ENCODE peak calls at places on chromosomes 6 and 20, in seven cellular contexts. M, J, W, B, F, H and S are unnamed samples.

GRCh38 chr6:14026831-14027539 is 90.6 kb upstream of the CD83 start:
- DNase-seq in M (no peak), J (no peak), W (no peak), B (peak), F (no peak), H (no peak), S (no peak)

GRCh38 chr20:41969656-41970055 is 351.5 kb upstream of the CHD6 start:
- DNase-seq in M (peak), J (no peak), W (no peak), B (no peak), F (peak), H (no peak), S (no peak)

GRCh38 chr6:154721460-154721859 is 11.8 kb upstream of the SCAF8 start:
- DNase-seq in M (no peak), J (no peak), W (no peak), B (peak), F (no peak), H (peak), S (no peak)

GRCh38 chr6:74482180-74482579 is 723.7 kb downstream of the COL12A1 start:
- DNase-seq in M (no peak), J (no peak), W (no peak), B (no peak), F (no peak), H (no peak), S (no peak)

GRCh38 chr6:112936476-112936875 is 589.3 kb downstream of the RFPL4B start:
- DNase-seq in M (no peak), J (peak), W (no peak), B (peak), F (no peak), H (peak), S (no peak)

GRCh38 chr20:24989162-24989561 is 3.4 kb downstream of the APMAP start:
- DNase-seq in M (no peak), J (no peak), W (no peak), B (no peak), F (no peak), H (no peak), S (no peak)

GRCh38 chr6:160202411-160202810 is 56.2 kb downstream of the SLC22A2 start:
- DNase-seq in M (no peak), J (no peak), W (no peak), B (peak), F (no peak), H (peak), S (no peak)

GRCh38 chr20:34627458-34627857 is 49.4 kb downstream of the PIGU start:
- DNase-seq in M (no peak), J (no peak), W (no peak), B (no peak), F (no peak), H (no peak), S (no peak)

GRCh38 chr6:142262231-142262630 is 39.6 kb upstream of the ADGRG6 start:
- DNase-seq in M (no peak), J (no peak), W (no peak), B (no peak), F (no peak), H (no peak), S (no peak)

GRCh38 chr6:41639556-41640371 is 1.5 kb downstream of the MDFI start:
- DNase-seq in M (no peak), J (no peak), W (no peak), B (no peak), F (peak), H (no peak), S (no peak)

GRCh38 chr6:7761047-7761446 is 35.1 kb downstream of the BMP6 start:
- DNase-seq in M (no peak), J (peak), W (no peak), B (peak), F (no peak), H (peak), S (no peak)

GRCh38 chr6:88358846-88359245 is 192.7 kb upstream of the CNR1 start:
- DNase-seq in M (no peak), J (no peak), W (no peak), B (peak), F (no peak), H (no peak), S (no peak)

GRCh38 chr6:163393923-163394322 is 20.6 kb upstream of the QKI start:
- DNase-seq in M (no peak), J (no peak), W (no peak), B (no peak), F (no peak), H (no peak), S (no peak)

GRCh38 chr6:106527979-106528378 is 101.3 kb downstream of the RTN4IP1 start:
- DNase-seq in M (no peak), J (peak), W (no peak), B (peak), F (no peak), H (peak), S (no peak)

GRCh38 chr6:131635384-131636340 is 1.4 kb upstream of the ENPP3 start:
- DNase-seq in M (no peak), J (no peak), W (no peak), B (no peak), F (no peak), H (no peak), S (no peak)
- TF ChIP-seq CTCF in M (no peak), J (no peak), W (no peak), B (no peak), F (no peak), H (no peak), S (no peak)

DNA sequence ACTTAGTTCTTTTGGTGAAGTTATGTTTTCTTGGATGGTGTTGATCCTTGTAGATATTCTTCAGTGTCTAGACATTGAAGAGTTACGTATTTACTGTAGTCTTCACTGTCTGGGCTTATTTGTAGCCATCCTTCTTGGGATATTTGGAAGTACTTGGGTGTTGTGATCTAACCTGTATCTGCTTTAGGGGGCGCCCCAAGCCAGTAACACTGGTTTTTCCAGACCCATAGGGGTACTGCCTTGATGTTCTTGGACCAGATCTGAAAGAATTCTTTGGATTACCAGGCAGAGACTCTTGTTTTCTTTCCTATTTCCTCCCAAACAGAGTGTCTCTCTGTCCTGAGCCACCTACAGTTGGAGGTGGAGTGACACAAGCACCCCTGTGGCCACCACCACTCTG is 309.1 kb upstream of the IMPG1 start:
- DNase-seq in M (no peak), J (no peak), W (no peak), B (no peak), F (no peak), H (no peak), S (no peak)
- TF ChIP-seq CTCF in M (no peak), J (no peak), W (peak), B (no peak), F (no peak), H (no peak), S (no peak)

DNA sequence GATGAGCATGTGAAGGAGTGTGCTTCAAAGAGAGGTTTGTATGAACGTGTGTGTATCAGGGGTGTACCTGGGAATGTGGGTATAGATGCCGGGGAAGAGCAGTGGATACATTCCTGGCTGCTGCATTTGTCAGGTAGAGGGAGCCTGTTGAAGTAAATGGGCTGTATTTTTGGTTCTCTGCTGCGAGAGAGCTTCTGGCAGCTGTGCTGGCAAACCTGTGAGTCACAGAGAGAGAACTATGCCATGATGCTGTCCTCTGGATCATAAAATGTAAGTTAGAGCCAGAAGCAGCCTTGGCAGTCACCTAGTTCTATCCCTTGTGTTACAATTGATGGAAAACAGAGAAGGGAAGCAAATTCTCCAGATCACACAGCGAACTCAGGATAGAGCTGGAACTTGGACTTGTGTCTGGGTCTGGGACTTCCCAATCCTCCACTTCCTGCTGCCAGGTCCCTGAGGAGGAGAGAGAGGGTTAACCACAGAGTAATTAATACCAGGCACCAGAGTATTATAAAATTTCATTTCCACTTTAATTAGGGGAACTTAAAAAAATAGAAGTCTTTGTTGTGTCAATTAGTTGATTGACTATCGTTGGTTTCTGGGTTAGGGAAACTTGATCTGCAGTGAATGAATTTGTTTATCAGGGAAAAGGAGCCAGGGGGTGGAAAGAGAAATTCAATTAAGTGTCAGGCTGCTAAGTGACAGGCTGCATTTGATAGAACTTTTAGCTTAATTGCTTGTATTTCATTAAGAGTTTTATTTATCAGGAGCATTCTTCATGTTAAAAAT is 41.1 kb upstream of the GTSF1L start:
- DNase-seq in M (no peak), J (no peak), W (no peak), B (peak), F (no peak), H (peak), S (no peak)
- TF ChIP-seq CTCF in M (no peak), J (peak), W (no peak), B (no peak), F (no peak), H (peak), S (no peak)

GRCh38 chr20:56195946-56196345 is 52.6 kb upstream of the MC3R start:
- DNase-seq in M (no peak), J (no peak), W (no peak), B (no peak), F (no peak), H (no peak), S (no peak)

GRCh38 chr20:56204206-56204605 is 44.3 kb upstream of the MC3R start:
- DNase-seq in M (no peak), J (no peak), W (no peak), B (no peak), F (no peak), H (no peak), S (no peak)

GRCh38 chr20:56205350-56205749 is 43.2 kb upstream of the MC3R start:
- DNase-seq in M (no peak), J (no peak), W (no peak), B (no peak), F (no peak), H (no peak), S (no peak)

GRCh38 chr20:56202493-56203077 is 45.9 kb upstream of the MC3R start:
- DNase-seq in M (no peak), J (no peak), W (no peak), B (no peak), F (no peak), H (no peak), S (no peak)

GRCh38 chr20:56200456-56200855 is 48.1 kb upstream of the MC3R start:
- DNase-seq in M (no peak), J (no peak), W (no peak), B (no peak), F (no peak), H (no peak), S (no peak)
- TF ChIP-seq CTCF in M (peak), J (no peak), W (peak), B (peak), F (no peak), H (no peak), S (no peak)

DNA sequence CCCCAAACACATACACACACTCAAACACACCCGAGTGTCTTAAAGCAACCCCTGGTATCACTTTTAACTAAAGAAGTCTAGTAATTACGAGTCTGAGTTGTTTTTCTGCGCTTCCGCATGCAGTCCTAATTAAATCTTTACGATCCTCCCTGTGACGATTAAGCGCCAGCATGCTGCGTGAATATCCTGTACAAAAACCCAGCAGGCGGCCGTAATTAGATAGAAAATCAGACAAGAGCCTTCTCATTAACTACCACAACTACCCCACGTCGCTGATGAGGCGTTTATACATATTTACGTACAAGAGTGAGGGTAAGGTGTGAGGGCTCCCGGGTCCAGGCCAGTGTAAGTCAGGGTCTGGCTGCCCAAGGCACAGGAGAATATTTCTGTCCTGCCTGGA is 8.1 kb downstream of the TFAP2B start:
- DNase-seq in M (no peak), J (no peak), W (peak), B (no peak), F (no peak), H (no peak), S (no peak)
- TF ChIP-seq CTCF in M (no peak), J (no peak), W (no peak), B (no peak), F (no peak), H (no peak), S (no peak)

DNA sequence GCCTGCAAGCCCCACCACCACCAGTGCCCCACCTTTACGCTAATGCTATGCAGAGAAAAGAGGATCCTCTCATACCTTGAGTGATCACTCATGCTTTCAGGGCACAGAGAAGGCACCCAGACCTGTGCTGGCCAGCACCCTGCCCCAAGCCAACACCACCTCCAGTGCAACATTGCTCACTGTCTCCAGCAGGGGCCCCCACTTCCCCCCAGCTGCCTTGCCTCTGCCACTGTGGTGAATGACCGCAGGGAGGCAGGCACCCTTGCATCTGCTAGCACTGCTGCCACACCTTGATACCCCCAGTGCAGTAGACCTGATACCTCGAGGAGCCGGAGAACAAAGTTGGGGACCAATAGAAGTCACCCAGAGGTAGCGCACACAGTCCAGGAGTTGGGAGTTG is 139.2 kb upstream of the PLN start:
- DNase-seq in M (no peak), J (no peak), W (no peak), B (no peak), F (no peak), H (no peak), S (no peak)
- TF ChIP-seq CTCF in M (no peak), J (no peak), W (no peak), B (no peak), F (no peak), H (no peak), S (no peak)

GRCh38 chr20:56630086-56630493 is 984 bp downstream of the TFAP2C start:
- DNase-seq in M (peak), J (peak), W (peak), B (peak), F (no peak), H (no peak), S (peak)
- TF ChIP-seq CTCF in M (peak), J (peak), W (peak), B (peak), F (no peak), H (peak), S (peak)

DNA sequence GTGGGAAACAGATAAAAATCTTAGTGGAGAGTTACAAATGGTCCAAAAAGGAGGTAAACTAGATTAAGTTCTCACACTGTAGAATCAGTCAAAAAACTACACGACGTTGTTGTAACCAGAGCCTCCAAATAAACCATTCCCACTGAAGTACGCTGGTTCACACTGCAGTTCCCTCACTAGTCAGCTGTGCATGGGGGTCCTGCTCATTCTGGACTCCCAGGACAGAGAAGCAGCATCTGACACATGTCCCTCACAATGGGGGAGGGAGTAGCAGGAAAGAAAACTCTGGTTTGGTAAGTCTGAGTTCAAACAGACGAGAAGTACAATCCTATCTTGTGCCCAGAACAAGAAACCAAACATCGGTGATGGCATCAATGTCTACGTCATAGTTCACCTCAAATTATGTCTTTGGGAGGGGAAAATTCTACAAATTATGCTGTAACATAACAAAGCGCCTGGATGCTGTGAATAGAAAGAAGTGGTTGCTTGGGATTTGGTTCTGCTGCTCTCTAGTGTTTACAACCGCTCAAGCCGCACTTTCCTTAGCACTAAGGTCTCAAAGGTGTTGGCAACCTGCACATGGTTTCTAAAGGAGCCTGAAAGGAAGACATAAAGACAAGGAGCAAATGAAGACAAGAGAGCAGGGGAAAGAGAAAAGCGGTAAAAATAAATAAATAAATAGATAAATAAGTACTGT is 208.0 kb downstream of the GMDS start:
- DNase-seq in M (no peak), J (no peak), W (peak), B (peak), F (no peak), H (no peak), S (no peak)
- TF ChIP-seq CTCF in M (peak), J (no peak), W (peak), B (no peak), F (no peak), H (peak), S (no peak)

DNA sequence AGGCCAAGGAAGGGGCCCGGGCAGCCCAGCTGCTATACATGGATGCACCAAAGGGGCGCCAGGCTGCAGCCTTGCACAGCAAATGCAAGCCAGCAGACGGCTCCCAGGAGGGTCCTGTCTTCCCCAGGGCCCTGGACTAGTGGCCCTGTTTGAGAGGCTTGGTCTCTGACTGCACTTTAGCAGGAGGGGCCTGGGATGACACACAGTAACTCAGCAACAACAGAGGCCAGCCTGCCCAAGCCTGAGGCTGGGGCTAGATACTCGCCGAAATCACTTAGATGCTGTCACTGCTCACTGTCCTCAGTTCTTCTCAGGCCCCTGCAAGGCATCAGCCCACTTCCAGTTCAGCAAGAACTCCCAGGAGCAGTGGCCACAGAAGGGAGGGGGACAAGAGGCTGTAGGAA is 73.5 kb downstream of the TRAM2 start:
- DNase-seq in M (peak), J (no peak), W (peak), B (no peak), F (no peak), H (no peak), S (no peak)
- TF ChIP-seq CTCF in M (no peak), J (no peak), W (peak), B (peak), F (no peak), H (no peak), S (no peak)